ENCODE peak calls at places on chromosomes 5 and 9, in four cellular contexts. T is upper lobe of right lung; D is CD4-positive, CD25-positive, alpha-beta regulatory T cell; G is H1. N is an unnamed sample. For H3K4me1, the result is how much of the 10 kb centered on the place peaks cover.

GRCh38 chr5:56112526-56113121 is 117.9 kb upstream of the IL6ST start:
- DNase-seq in T (no peak), D (no peak), G (no peak), N (no peak)

GRCh38 chr9:126148523-126148870 is 178.1 kb upstream of the MVB12B start:
- DNase-seq in T (no peak), D (no peak), G (no peak), N (no peak)

GRCh38 chr9:135403733-135404450 is 75.7 kb upstream of the PPP1R26 start:
- DNase-seq in T (no peak), D (no peak), G (no peak), N (no peak)

GRCh38 chr9:70169222-70169621 is 89.6 kb upstream of the SMC5 start:
- DNase-seq in T (no peak), D (no peak), G (no peak), N (no peak)

GRCh38 chr5:98843481-98843880 is 70.0 kb downstream of the RGMB start:
- DNase-seq in T (no peak), D (no peak), G (no peak), N (no peak)

GRCh38 chr9:35051069-35051967 is 21.1 kb downstream of the VCP start:
- DNase-seq in T (no peak), D (peak), G (no peak), N (peak)

GRCh38 chr5:181241393-181241975 is 2.2 kb downstream of the RACK1 start:
- DNase-seq in T (no peak), D (no peak), G (no peak), N (no peak)

GRCh38 chr5:51494821-51495220 is 111.6 kb downstream of the ISL1 start:
- DNase-seq in T (peak), D (no peak), G (no peak), N (no peak)

GRCh38 chr9:126857261-126857960 is 3.0 kb upstream of the ZBTB34 start:
- DNase-seq in T (no peak), D (no peak), G (no peak), N (no peak)

GRCh38 chr9:136732446-136733178 is 10.1 kb downstream of the LCN10 start:
- DNase-seq in T (no peak), D (no peak), G (no peak), N (no peak)

GRCh38 chr5:141677415-141677814 is 4.6 kb downstream of the ARAP3 start:
- DNase-seq in T (no peak), D (no peak), G (no peak), N (no peak)

GRCh38 chr5:107248065-107248695 is 422.6 kb downstream of the EFNA5 start:
- DNase-seq in T (no peak), D (no peak), G (peak), N (no peak)

GRCh38 chr9:29213374-29214161 is 1640.3 kb upstream of the C9orf72 start:
- DNase-seq in T (peak), D (no peak), G (no peak), N (no peak)

GRCh38 chr5:56757077-56757476 is 58.3 kb upstream of the MAP3K1 start:
- DNase-seq in T (no peak), D (no peak), G (no peak), N (no peak)

GRCh38 chr5:20368581-20368980 is 380.6 kb upstream of the CDH18 start:
- DNase-seq in T (no peak), D (no peak), G (no peak), N (no peak)

DNA sequence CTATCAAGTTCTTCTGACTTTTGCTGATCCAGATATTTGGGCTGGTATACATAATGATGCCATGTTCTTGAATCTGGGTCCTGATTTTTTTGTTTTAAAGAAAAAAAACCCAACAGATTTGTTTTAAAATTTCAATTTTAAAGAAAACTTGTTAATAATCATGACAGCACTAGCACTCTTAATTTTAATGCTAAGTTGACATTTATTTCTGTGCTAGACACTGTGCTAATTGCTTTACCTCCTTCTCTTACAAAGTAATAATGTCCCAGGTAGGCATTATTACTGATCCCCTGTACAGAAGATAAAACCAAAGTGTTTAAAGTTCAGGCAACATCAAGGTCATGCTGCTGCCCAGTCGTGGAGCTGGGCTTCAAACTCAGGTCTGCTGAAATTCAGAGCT is 101.9 kb downstream of the ZNF608 start:
- DNase-seq in T (no peak), D (no peak), G (no peak), N (no peak)
- H3K4me1 ChIP-seq in T (under half), D (under half), G (under half), N (under half)

GRCh38 chr9:114034176-114034575 is 43.9 kb downstream of the AMBP start:
- DNase-seq in T (no peak), D (no peak), G (no peak), N (no peak)

GRCh38 chr9:114037249-114037648 is 40.9 kb downstream of the AMBP start:
- DNase-seq in T (no peak), D (no peak), G (no peak), N (no peak)

GRCh38 chr9:114035221-114035844 is 42.8 kb downstream of the AMBP start:
- DNase-seq in T (no peak), D (no peak), G (no peak), N (no peak)

GRCh38 chr9:114034663-114035062 is 43.4 kb downstream of the AMBP start:
- DNase-seq in T (no peak), D (no peak), G (no peak), N (no peak)

DNA sequence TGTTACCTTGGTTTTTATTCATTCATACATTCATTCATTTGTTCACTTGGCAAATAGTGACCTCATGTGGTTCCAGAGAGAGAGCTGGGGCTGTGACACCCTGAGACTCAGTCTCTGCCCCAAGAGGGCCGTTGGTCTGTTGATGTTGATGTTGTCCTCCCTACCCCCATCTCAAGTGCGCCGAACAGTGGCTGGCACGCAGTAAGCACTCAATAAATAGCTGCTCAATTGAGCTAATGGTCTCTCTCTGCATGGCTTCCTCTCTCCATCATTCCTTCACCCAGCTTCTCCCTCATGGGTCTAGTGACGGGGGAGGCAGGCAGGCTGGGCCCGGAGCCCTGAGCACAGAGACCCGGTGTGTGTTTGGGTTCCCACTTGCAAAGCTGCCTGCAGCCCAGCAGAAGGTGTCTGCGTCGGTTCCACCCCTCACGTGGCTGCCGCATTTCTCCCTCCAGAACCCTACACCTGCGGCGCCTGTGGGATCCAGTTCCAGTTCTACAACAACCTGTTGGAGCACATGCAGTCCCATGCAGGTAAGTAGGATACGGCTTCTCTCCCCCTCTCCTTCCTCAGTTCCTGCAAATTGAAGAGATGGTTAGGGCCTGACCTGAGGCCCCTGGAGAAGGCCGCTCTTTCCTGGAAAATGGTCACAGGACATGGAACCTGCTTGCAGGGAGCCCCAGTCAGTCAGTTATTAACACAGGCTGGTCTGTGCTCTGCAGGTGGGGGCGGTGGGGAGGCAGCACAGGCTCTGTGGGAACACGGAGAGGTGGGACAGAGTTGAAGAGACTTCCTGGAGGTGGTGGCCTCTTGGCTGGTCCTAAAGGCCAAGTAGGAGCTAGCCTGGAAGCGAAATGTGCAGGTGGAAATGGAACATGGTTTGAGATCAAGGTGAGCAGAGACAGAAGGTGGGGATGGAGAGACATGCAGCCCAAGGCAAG is 42.0 kb downstream of the AMBP start:
- DNase-seq in T (no peak), D (no peak), G (no peak), N (no peak)
- H3K27ac ChIP-seq in T (no peak), D (no peak), G (no peak), N (no peak)

GRCh38 chr5:96834016-96834415 is 26.3 kb upstream of the ERAP1 start:
- DNase-seq in T (no peak), D (no peak), G (no peak), N (no peak)

GRCh38 chr5:96837303-96837702 is 29.6 kb upstream of the ERAP1 start:
- DNase-seq in T (no peak), D (no peak), G (no peak), N (no peak)

GRCh38 chr5:96835727-96836126 is 28.0 kb upstream of the ERAP1 start:
- DNase-seq in T (no peak), D (no peak), G (no peak), N (no peak)

GRCh38 chr5:96838483-96839395 is 31.0 kb upstream of the ERAP1 start:
- DNase-seq in T (no peak), D (no peak), G (no peak), N (no peak)

GRCh38 chr5:96836817-96837216 is 29.1 kb upstream of the ERAP1 start:
- DNase-seq in T (no peak), D (no peak), G (no peak), N (no peak)
- H3K4me1 ChIP-seq in T (under half), D (under half), G (under half), N (under half)

GRCh38 chr9:68947842-68948569 is 65.9 kb downstream of the PRKACG start:
- DNase-seq in T (no peak), D (no peak), G (no peak), N (no peak)
- H3K27ac ChIP-seq in T (no peak), D (no peak), G (no peak), N (no peak)

DNA sequence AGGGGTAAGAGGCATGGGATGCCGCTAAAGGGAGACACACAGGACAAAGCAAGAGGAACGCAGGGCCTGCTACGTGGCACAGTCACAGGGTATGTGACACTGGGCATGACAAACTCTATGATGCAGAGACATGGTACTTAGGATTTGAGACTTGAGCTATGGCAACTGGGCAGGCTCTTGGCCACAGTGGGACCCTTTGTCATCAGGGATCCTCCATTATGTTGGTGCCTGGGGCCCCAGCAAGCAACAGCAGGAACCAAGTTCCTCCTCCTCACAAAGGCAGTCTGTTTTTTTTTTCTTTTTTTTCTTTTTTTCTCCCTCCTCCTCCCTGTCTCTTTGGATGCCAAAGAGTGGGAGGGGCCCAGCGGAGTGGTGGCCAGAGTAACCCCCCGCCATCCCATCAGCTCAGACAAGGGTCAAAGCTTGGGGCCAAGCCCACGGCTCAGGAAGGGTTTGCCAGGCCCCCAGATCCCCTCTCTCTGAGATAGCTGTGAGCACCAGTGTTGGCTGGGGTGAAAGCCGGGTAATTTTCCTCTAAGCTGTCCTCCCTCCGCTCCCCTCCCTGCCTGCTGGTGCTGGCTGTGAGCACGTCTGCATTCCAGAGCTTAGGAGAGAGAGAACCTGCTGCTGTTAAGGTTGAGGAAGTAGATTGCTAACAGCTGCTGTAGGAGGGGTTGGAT is 21.1 kb downstream of the GSN start:
- DNase-seq in T (peak), D (no peak), G (no peak), N (no peak)
- H3K4me1 ChIP-seq in T (half or more), D (under half), G (under half), N (under half)

GRCh38 chr9:90881648-90882047 is 80.0 kb downstream of the SYK start:
- DNase-seq in T (no peak), D (no peak), G (no peak), N (no peak)

GRCh38 chr9:90880669-90881068 is 79.0 kb downstream of the SYK start:
- DNase-seq in T (no peak), D (no peak), G (no peak), N (no peak)

GRCh38 chr9:90874194-90874593 is 72.6 kb downstream of the SYK start:
- DNase-seq in T (no peak), D (no peak), G (no peak), N (no peak)

GRCh38 chr9:90880066-90880465 is 78.4 kb downstream of the SYK start:
- DNase-seq in T (no peak), D (no peak), G (no peak), N (no peak)

DNA sequence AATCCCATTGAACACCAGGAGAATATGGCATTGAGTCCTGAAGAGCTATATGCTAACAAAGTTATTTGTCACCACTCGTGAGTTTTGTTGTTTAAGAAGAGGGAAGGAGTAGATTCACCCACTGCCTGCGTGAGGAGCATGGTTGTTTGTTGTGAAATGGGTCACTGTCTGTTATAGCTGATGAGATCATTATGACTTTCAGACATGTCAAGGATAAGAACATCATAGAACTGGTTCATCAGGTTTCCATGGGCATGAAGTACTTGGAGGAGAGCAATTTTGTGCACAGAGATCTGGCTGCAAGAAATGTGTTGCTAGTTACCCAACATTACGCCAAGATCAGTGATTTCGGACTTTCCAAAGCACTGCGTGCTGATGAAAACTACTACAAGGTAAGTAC is 76.9 kb downstream of the SYK start:
- DNase-seq in T (no peak), D (no peak), G (no peak), N (no peak)
- H3K27ac ChIP-seq in T (no peak), D (no peak), G (no peak), N (no peak)

GRCh38 chr5:2557435-2557834 is 194.0 kb downstream of the IRX2 start:
- DNase-seq in T (no peak), D (no peak), G (no peak), N (no peak)

GRCh38 chr5:2562036-2562435 is 189.4 kb downstream of the IRX2 start:
- DNase-seq in T (no peak), D (no peak), G (no peak), N (no peak)

GRCh38 chr5:2553611-2554010 is 197.9 kb downstream of the IRX2 start:
- DNase-seq in T (no peak), D (no peak), G (no peak), N (no peak)

GRCh38 chr5:2560435-2560834 is 191.0 kb downstream of the IRX2 start:
- DNase-seq in T (no peak), D (no peak), G (no peak), N (no peak)

GRCh38 chr5:2556375-2556966 is 195.0 kb downstream of the IRX2 start:
- DNase-seq in T (no peak), D (no peak), G (no peak), N (no peak)
- H3K4me1 ChIP-seq in T (under half), D (under half), G (under half), N (under half)

GRCh38 chr5:75677607-75678006 is 39.6 kb downstream of the POC5 start:
- DNase-seq in T (no peak), D (peak), G (no peak), N (no peak)
- H3K27ac ChIP-seq in T (no peak), D (peak), G (no peak), N (peak)

N was measured in naive thymus-derived CD4-positive, alpha-beta T cell.